ENCODE peak calls at places on chromosome 3, in six cellular contexts. A, W, H, Q, U and F are unnamed samples.

GRCh38 chr3:56370991-56371775 is 97.1 kb downstream of the ERC2 start:
- DNase-seq in W (no peak), U (no peak), Q (no peak), A (no peak), H (no peak), F (no peak)

GRCh38 chr3:111076732-111077131 is 5.1 kb downstream of the NECTIN3 start:
- DNase-seq in W (no peak), A (no peak), Q (no peak), U (no peak), H (no peak), F (peak)

GRCh38 chr3:182028081-182028480 is 316.4 kb downstream of the SOX2 start:
- DNase-seq in Q (no peak), U (no peak), W (no peak), A (no peak), H (no peak), F (no peak)

GRCh38 chr3:82802501-82802900 is 1041.1 kb upstream of the GBE1 start:
- DNase-seq in U (no peak), H (no peak), A (no peak), Q (no peak), W (no peak), F (no peak)

GRCh38 chr3:69094467-69095205 is 9.9 kb downstream of the ARL6IP5 start:
- DNase-seq in U (no peak), H (no peak), A (no peak), Q (no peak), W (no peak), F (no peak)

GRCh38 chr3:43995929-43996378 is 245.7 kb upstream of the TOPAZ1 start:
- DNase-seq in U (no peak), A (no peak), H (no peak), W (no peak), Q (peak), F (no peak)

GRCh38 chr3:79032686-79033318 is 735.0 kb downstream of the ROBO1 start:
- DNase-seq in W (no peak), H (no peak), U (no peak), A (peak), Q (no peak), F (peak)

GRCh38 chr3:144162042-144162441 is 190.4 kb downstream of the DIPK2A start:
- DNase-seq in W (no peak), A (no peak), U (no peak), H (no peak), Q (no peak), F (no peak)

GRCh38 chr3:27943106-27943505 is 221.0 kb upstream of the EOMES start:
- DNase-seq in A (peak), Q (no peak), W (no peak), H (peak), U (no peak), F (no peak)

GRCh38 chr3:49428697-49429100 is 425 bp downstream of the NICN1 start:
- DNase-seq in A (no peak), H (no peak), Q (no peak), U (no peak), W (no peak), F (no peak)

GRCh38 chr3:10758304-10759037 is 57.6 kb upstream of the SLC6A11 start:
- DNase-seq in U (peak), A (peak), W (peak), Q (peak), H (peak), F (peak)
- TF ChIP-seq CTCF in U (peak), A (peak), W (peak), Q (peak), H (peak), F (peak)

DNA sequence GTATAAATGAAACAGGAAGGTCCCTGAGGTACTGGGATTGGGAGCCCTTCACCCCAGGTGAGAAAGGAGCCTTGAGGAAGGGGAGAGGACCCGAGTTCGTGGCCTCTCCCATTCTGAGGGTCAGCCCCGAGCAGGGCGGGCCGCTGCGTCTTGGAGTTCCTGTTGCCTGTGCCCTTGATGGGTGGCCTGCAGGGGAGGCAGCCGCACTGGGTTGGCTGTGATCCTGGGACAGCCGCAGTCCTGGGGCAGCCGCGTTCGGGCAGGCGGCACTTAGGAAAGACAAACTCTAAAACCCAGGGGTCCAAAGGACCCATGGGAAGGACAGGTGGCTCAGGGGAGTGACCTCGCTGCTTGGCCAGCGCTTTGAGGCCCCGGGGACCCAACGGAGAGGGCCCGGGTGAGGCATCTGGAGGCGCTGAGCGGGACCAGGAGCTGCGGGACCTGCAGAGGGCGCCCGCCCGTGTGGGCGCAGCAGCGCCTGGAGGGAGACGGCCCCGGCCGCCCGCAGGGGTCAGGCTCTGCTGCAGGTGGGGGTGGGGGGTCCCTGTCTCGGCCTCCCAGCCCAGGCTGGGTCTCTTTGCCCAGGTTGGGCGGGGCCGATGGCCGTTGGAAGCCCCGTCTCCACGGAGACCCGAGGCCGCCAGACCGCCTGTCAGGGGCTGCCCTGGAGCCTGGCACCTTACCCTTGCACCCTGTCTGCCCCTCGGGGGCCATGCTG is 65.1 kb downstream of the HMCES start:
- DNase-seq in W (peak), A (peak), Q (peak), H (peak), U (no peak), F (peak)
- TF ChIP-seq CTCF in W (peak), A (no peak), Q (peak), H (no peak), U (peak), F (peak)

GRCh38 chr3:70981252-70981933 is 602.1 kb downstream of the FOXP1 start:
- DNase-seq in H (no peak), U (no peak), W (no peak), Q (no peak), A (no peak), F (no peak)
- TF ChIP-seq CTCF in H (no peak), U (no peak), W (no peak), Q (no peak), A (no peak), F (no peak)

DNA sequence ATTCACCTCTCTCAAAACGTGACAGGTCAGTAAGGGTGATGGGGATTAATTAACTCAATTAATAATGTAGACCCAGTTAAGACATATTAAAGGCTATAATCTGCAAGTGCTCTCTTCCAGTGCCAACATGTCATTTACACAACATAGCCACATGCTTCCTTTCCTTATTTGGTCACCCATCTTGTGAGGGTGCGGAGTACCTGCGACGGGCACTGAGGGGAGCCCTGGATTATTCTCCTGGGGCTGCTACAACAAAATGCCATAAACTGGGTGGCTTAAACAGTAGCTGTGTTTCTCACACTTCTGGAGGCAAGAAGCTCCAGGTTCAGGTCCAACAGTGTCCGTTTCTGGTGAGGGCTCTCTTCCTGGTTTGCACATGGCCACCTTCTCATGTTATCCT is 157.4 kb upstream of the LRTM1 start:
- DNase-seq in U (no peak), W (no peak), H (no peak), Q (no peak), A (no peak), F (no peak)
- TF ChIP-seq CTCF in U (no peak), W (no peak), H (no peak), Q (no peak), A (no peak), F (no peak)

GRCh38 chr3:71503525-71504249 is 79.8 kb downstream of the FOXP1 start:
- DNase-seq in U (no peak), A (no peak), W (no peak), Q (no peak), H (no peak), F (no peak)
- TF ChIP-seq CTCF in U (no peak), A (no peak), W (no peak), Q (no peak), H (no peak), F (no peak)

DNA sequence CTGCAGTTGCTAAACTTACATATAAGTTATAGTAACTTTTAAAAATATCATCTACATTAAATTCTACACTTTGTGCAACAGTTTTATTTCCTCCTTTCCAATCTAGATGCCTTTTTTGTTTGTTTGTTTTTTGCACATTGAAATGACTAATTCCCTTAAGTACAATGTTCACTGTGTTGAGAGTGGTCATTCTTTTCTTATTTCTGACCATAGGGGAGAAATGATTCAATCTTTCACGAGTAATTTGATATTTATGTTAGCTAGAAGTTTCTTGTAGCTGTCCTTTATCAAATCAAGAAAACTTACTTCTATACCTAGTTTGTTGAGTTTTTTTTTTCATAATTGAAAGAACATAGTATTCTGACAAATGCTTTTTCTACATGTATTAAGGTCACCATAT is 85.0 kb upstream of the CBLB start:
- DNase-seq in U (no peak), W (no peak), Q (no peak), H (no peak), A (no peak), F (no peak)
- TF ChIP-seq CTCF in U (no peak), W (no peak), Q (no peak), H (no peak), A (no peak), F (no peak)